ENCODE peak calls at places on chromosomes 12 and 14, in four cellular contexts. One of them, this sample, is unnamed.
A peak's percentile ranks its signal among the peaks of the same experiment; 100 is the strongest.

GRCh38 chr14:50025073-50025472 is 91.3 kb downstream of the VCPKMT start:
- DNase-seq in hepatocyte: no peak
- DNase-seq in CD4-positive, CD25-positive, alpha-beta regulatory T cell: no peak
- DNase-seq in glomerular endothelial cell: no peak
- DNase-seq in this sample: no peak

GRCh38 chr14:56666294-56666693 is 86.7 kb downstream of the TMEM260 start:
- DNase-seq in hepatocyte: peak; percentile 65
- DNase-seq in glomerular endothelial cell: no peak
- DNase-seq in CD4-positive, CD25-positive, alpha-beta regulatory T cell: no peak
- DNase-seq in this sample: no peak

GRCh38 chr12:49089831-49090773 is 4.5 kb downstream of the DHH start:
- DNase-seq in glomerular endothelial cell: no peak
- DNase-seq in CD4-positive, CD25-positive, alpha-beta regulatory T cell: peak; percentile 48
- DNase-seq in hepatocyte: peak; percentile 32
- DNase-seq in this sample: no peak

GRCh38 chr14:66104486-66104885 is 381.7 kb upstream of the CCDC196 start:
- DNase-seq in hepatocyte: no peak
- DNase-seq in CD4-positive, CD25-positive, alpha-beta regulatory T cell: peak; percentile 11
- DNase-seq in glomerular endothelial cell: no peak
- DNase-seq in this sample: no peak

GRCh38 chr12:59077153-59077930 is 157.0 kb upstream of the LRIG3 start:
- DNase-seq in hepatocyte: peak; percentile 40
- DNase-seq in glomerular endothelial cell: no peak
- DNase-seq in CD4-positive, CD25-positive, alpha-beta regulatory T cell: no peak
- DNase-seq in this sample: no peak

GRCh38 chr12:47079894-47080724 is at the start of gene AMIGO2:
- DNase-seq in hepatocyte: peak; percentile 67
- DNase-seq in CD4-positive, CD25-positive, alpha-beta regulatory T cell: peak; percentile 51
- DNase-seq in glomerular endothelial cell: no peak
- DNase-seq in this sample: no peak

GRCh38 chr12:46461907-46462605 is 89.5 kb upstream of the SLC38A2 start:
- DNase-seq in glomerular endothelial cell: no peak
- DNase-seq in hepatocyte: no peak
- DNase-seq in CD4-positive, CD25-positive, alpha-beta regulatory T cell: no peak
- DNase-seq in this sample: no peak

GRCh38 chr14:99322731-99323599 is 51.0 kb upstream of the BCL11B start:
- DNase-seq in glomerular endothelial cell: no peak
- DNase-seq in hepatocyte: no peak
- DNase-seq in CD4-positive, CD25-positive, alpha-beta regulatory T cell: no peak
- DNase-seq in this sample: no peak

GRCh38 chr12:98741229-98741614 is 96.1 kb downstream of the APAF1 start:
- DNase-seq in hepatocyte: no peak
- DNase-seq in CD4-positive, CD25-positive, alpha-beta regulatory T cell: peak; percentile 51
- DNase-seq in glomerular endothelial cell: no peak
- DNase-seq in this sample: no peak

GRCh38 chr12:85872497-85873091 is 1.5 kb upstream of the NTS start:
- DNase-seq in glomerular endothelial cell: peak; percentile 48
- DNase-seq in CD4-positive, CD25-positive, alpha-beta regulatory T cell: peak; percentile 42
- DNase-seq in hepatocyte: peak; percentile 74
- DNase-seq in this sample: peak; percentile 28

GRCh38 chr14:26444745-26445144 is 153.1 kb downstream of the NOVA1 start:
- DNase-seq in CD4-positive, CD25-positive, alpha-beta regulatory T cell: no peak
- DNase-seq in glomerular endothelial cell: peak; percentile 7
- DNase-seq in hepatocyte: peak; percentile 51
- DNase-seq in this sample: no peak

GRCh38 chr14:23005451-23005850 is 4.5 kb downstream of the C14orf93 start:
- DNase-seq in CD4-positive, CD25-positive, alpha-beta regulatory T cell: no peak
- DNase-seq in glomerular endothelial cell: no peak
- DNase-seq in hepatocyte: no peak
- DNase-seq in this sample: no peak

GRCh38 chr12:14424545-14424944 is 59.1 kb downstream of the ATF7IP start:
- DNase-seq in glomerular endothelial cell: no peak
- DNase-seq in CD4-positive, CD25-positive, alpha-beta regulatory T cell: no peak
- DNase-seq in hepatocyte: no peak
- DNase-seq in this sample: no peak

GRCh38 chr14:32102152-32102787 is 25.2 kb downstream of the ARHGAP5 start:
- DNase-seq in hepatocyte: no peak
- DNase-seq in glomerular endothelial cell: no peak
- DNase-seq in CD4-positive, CD25-positive, alpha-beta regulatory T cell: peak; percentile 84
- DNase-seq in this sample: no peak

GRCh38 chr14:55274760-55275159 is 3.5 kb downstream of the FBXO34 start:
- DNase-seq in CD4-positive, CD25-positive, alpha-beta regulatory T cell: no peak
- DNase-seq in glomerular endothelial cell: no peak
- DNase-seq in hepatocyte: no peak
- DNase-seq in this sample: no peak

GRCh38 chr12:65525501-65526141 is 247.1 kb downstream of the MSRB3 start:
- DNase-seq in hepatocyte: no peak
- DNase-seq in CD4-positive, CD25-positive, alpha-beta regulatory T cell: no peak
- DNase-seq in glomerular endothelial cell: no peak
- DNase-seq in this sample: no peak

GRCh38 chr12:122024132-122024785 is 2.6 kb downstream of the BCL7A start:
- DNase-seq in hepatocyte: no peak
- DNase-seq in glomerular endothelial cell: no peak
- DNase-seq in CD4-positive, CD25-positive, alpha-beta regulatory T cell: no peak
- DNase-seq in this sample: no peak

GRCh38 chr12:42568952-42569916 is 20.3 kb downstream of the PRICKLE1 start:
- DNase-seq in hepatocyte: peak; percentile 63
- DNase-seq in glomerular endothelial cell: no peak
- DNase-seq in CD4-positive, CD25-positive, alpha-beta regulatory T cell: peak; percentile 41
- DNase-seq in this sample: peak; percentile 25

GRCh38 chr14:104970231-104971068 is 7.7 kb downstream of the AHNAK2 start:
- DNase-seq in hepatocyte: peak; percentile 66
- DNase-seq in CD4-positive, CD25-positive, alpha-beta regulatory T cell: no peak
- DNase-seq in glomerular endothelial cell: no peak
- DNase-seq in this sample: no peak

GRCh38 chr14:104110491-104111209 is 25.1 kb downstream of the ASPG start:
- DNase-seq in hepatocyte: no peak
- DNase-seq in glomerular endothelial cell: no peak
- DNase-seq in CD4-positive, CD25-positive, alpha-beta regulatory T cell: no peak
- DNase-seq in this sample: no peak

GRCh38 chr12:44126811-44127210 is 290.9 kb downstream of the TMEM117 start:
- DNase-seq in CD4-positive, CD25-positive, alpha-beta regulatory T cell: no peak
- DNase-seq in glomerular endothelial cell: no peak
- DNase-seq in hepatocyte: no peak
- DNase-seq in this sample: no peak

GRCh38 chr12:104586325-104587048 is 129.7 kb downstream of the CHST11 start:
- DNase-seq in glomerular endothelial cell: no peak
- DNase-seq in CD4-positive, CD25-positive, alpha-beta regulatory T cell: no peak
- DNase-seq in hepatocyte: no peak
- DNase-seq in this sample: no peak

GRCh38 chr12:14650791-14651190 is 45.6 kb downstream of the GUCY2C start:
- DNase-seq in CD4-positive, CD25-positive, alpha-beta regulatory T cell: no peak
- DNase-seq in glomerular endothelial cell: no peak
- DNase-seq in hepatocyte: no peak
- DNase-seq in this sample: no peak

GRCh38 chr12:42732908-42733411 is 143.4 kb upstream of the PRICKLE1 start:
- DNase-seq in glomerular endothelial cell: no peak
- DNase-seq in CD4-positive, CD25-positive, alpha-beta regulatory T cell: no peak
- DNase-seq in hepatocyte: no peak
- DNase-seq in this sample: no peak

GRCh38 chr14:94775875-94776217 is 5.9 kb upstream of the GSC start:
- DNase-seq in hepatocyte: no peak
- DNase-seq in glomerular endothelial cell: no peak
- DNase-seq in CD4-positive, CD25-positive, alpha-beta regulatory T cell: no peak
- DNase-seq in this sample: no peak

GRCh38 chr12:6368906-6369525 is 6.3 kb downstream of the SCNN1A start:
- DNase-seq in CD4-positive, CD25-positive, alpha-beta regulatory T cell: no peak
- DNase-seq in glomerular endothelial cell: no peak
- DNase-seq in hepatocyte: no peak
- DNase-seq in this sample: no peak

GRCh38 chr12:68267892-68268396 is 14.5 kb upstream of the IL22 start:
- DNase-seq in CD4-positive, CD25-positive, alpha-beta regulatory T cell: no peak
- DNase-seq in glomerular endothelial cell: no peak
- DNase-seq in hepatocyte: no peak
- DNase-seq in this sample: no peak

GRCh38 chr12:121949643-121950397 is 31.4 kb downstream of the CFAP251 start:
- DNase-seq in glomerular endothelial cell: no peak
- DNase-seq in hepatocyte: peak; percentile 62
- DNase-seq in CD4-positive, CD25-positive, alpha-beta regulatory T cell: no peak
- DNase-seq in this sample: no peak